ENCODE peak calls at places on chromosomes 1 and 21, in six cellular contexts. N is substantia nigra, F is OCI-M1, V is AG20443, W is SK-N-SH, C is neural crest cell. B is an unnamed sample.

GRCh38 chr1:99877568-99877967 is 27.4 kb downstream of the AGL start:
- DNase-seq in W (no peak), V (no peak), C (no peak), N (no peak), F (peak), B (no peak)

GRCh38 chr1:61268546-61269243 is 186.3 kb downstream of the NFIA start:
- DNase-seq in C (no peak), N (peak), W (no peak), F (no peak), V (no peak), B (no peak)

GRCh38 chr1:117671781-117672501 is 66.1 kb downstream of the TENT5C start:
- DNase-seq in W (no peak), N (peak), C (no peak), F (peak), V (peak), B (no peak)

GRCh38 chr1:11570821-11571220 is 83.4 kb downstream of the FBXO2 start:
- DNase-seq in V (no peak), F (no peak), W (no peak), C (no peak), N (no peak), B (no peak)

GRCh38 chr1:97350241-97350640 is 570.6 kb downstream of the DPYD start:
- DNase-seq in F (no peak), C (no peak), N (no peak), W (no peak), V (no peak), B (no peak)

GRCh38 chr1:172588296-172589291 is 55.6 kb downstream of the SUCO start:
- DNase-seq in C (no peak), W (no peak), N (no peak), V (peak), F (no peak), B (no peak)

GRCh38 chr1:110155878-110156522 is 5.7 kb downstream of the SLC6A17 start:
- DNase-seq in F (peak), V (peak), W (no peak), N (no peak), C (peak), B (no peak)

GRCh38 chr1:115062542-115063004 is 26.7 kb downstream of the TSPAN2 start:
- DNase-seq in W (no peak), F (no peak), V (no peak), N (no peak), C (no peak), B (no peak)

GRCh38 chr1:25556791-25557476 is 13.5 kb downstream of the LDLRAP1 start:
- DNase-seq in N (no peak), C (no peak), F (peak), V (peak), W (no peak), B (no peak)

GRCh38 chr1:114854693-114855320 is at the start of gene SYCP1:
- DNase-seq in V (no peak), C (no peak), W (peak), N (no peak), F (no peak), B (no peak)

GRCh38 chr1:152034654-152035405 is 2.0 kb downstream of the S100A11 start:
- DNase-seq in W (peak), F (peak), C (peak), V (peak), N (no peak), B (peak)

GRCh38 chr1:206456577-206457375 is 13.5 kb upstream of the IKBKE start:
- DNase-seq in C (no peak), N (no peak), F (no peak), W (no peak), V (peak), B (no peak)

GRCh38 chr21:44063151-44063912 is 43.9 kb upstream of the PWP2 start:
- DNase-seq in F (no peak), C (no peak), W (no peak), V (no peak), N (no peak), B (no peak)

GRCh38 chr1:212366901-212367300 is 47.8 kb downstream of the PACC1 start:
- DNase-seq in F (no peak), N (no peak), V (peak), C (no peak), W (no peak), B (no peak)

GRCh38 chr1:40315795-40316594 is 1.1 kb downstream of the COL9A2 start:
- DNase-seq in C (peak), F (peak), N (peak), V (no peak), W (peak), B (no peak)

GRCh38 chr1:206907304-206907991 is 10.2 kb downstream of the IL24 start:
- DNase-seq in F (peak), N (no peak), W (peak), V (no peak), C (no peak), B (peak)

GRCh38 chr1:241950390-241950789 is 7.2 kb upstream of the BECN2 start:
- DNase-seq in V (peak), C (no peak), W (peak), F (no peak), N (no peak), B (no peak)

GRCh38 chr21:38531610-38532009 is 33.3 kb upstream of the ERG start:
- DNase-seq in N (no peak), W (peak), V (peak), C (no peak), F (no peak), B (no peak)

GRCh38 chr1:111934346-111934745 is 55.1 kb downstream of the KCND3 start:
- DNase-seq in N (no peak), W (no peak), F (no peak), V (no peak), C (no peak), B (no peak)

GRCh38 chr1:6880951-6881690 is 95.9 kb downstream of the CAMTA1 start:
- DNase-seq in V (no peak), W (no peak), C (no peak), N (no peak), F (no peak), B (no peak)

GRCh38 chr1:36097693-36098585 is 9.2 kb downstream of the ADPRS start:
- DNase-seq in F (no peak), C (no peak), N (no peak), W (no peak), V (no peak), B (no peak)

GRCh38 chr1:216750031-216750627 is 26.9 kb upstream of the ESRRG start:
- DNase-seq in W (peak), V (peak), C (peak), F (peak), N (peak), B (peak)

GRCh38 chr1:84780000-84780716 is 89.9 kb upstream of the SSX2IP start:
- DNase-seq in C (no peak), W (no peak), V (peak), N (peak), F (peak), B (no peak)

GRCh38 chr1:23638786-23639241 is 52.8 kb upstream of the RPL11 start:
- DNase-seq in W (peak), F (no peak), N (no peak), V (peak), C (no peak), B (no peak)

GRCh38 chr1:22517936-22518335 is 45.4 kb upstream of the EPHA8 start:
- DNase-seq in V (no peak), C (no peak), N (no peak), F (no peak), W (no peak), B (no peak)

B was measured in D341Med.